ENCODE peak calls at places on chromosomes 16 and 17, in eight cellular contexts. S is RWPE1, M is left ventricle myocardium inferior, G is A549, Z is HCT116, Y is AG04450, B is tibial nerve, W is colonic mucosa. K is an unnamed sample.
A peak's percentile ranks its signal among the peaks of the same experiment; 100 is the strongest.

GRCh38 chr17:21370430-21370829 is 5.7 kb upstream of the KCNJ12 start:
- DNase-seq in S (no peak), M (peak; percentile 79), Z (no peak), G (no peak), Y (no peak), W (no peak), B (no peak), K (peak; percentile 84)

GRCh38 chr17:66755101-66755943 is 79.6 kb upstream of the CACNG5 start:
- DNase-seq in Z (peak; percentile 6), S (peak; percentile 42), Y (no peak), M (no peak), G (no peak), W (no peak), B (no peak), K (no peak)

GRCh38 chr16:79159650-79160049 is 440.9 kb downstream of the MAF start:
- DNase-seq in Z (no peak), G (no peak), W (no peak), M (no peak), Y (no peak), B (no peak), S (no peak), K (no peak)

GRCh38 chr17:8948462-8948861 is 17.0 kb downstream of the PIK3R5 start:
- DNase-seq in S (no peak), M (no peak), Z (no peak), W (no peak), G (no peak), Y (no peak), B (no peak), K (no peak)

GRCh38 chr17:56779898-56780777 is 53.6 kb downstream of the C17orf67 start:
- DNase-seq in M (peak; percentile 78), B (peak; percentile 55), W (peak; percentile 79), Y (peak; percentile 13), S (peak; percentile 74), Z (peak; percentile 69), G (peak; percentile 77), K (peak; percentile 75)

GRCh38 chr17:63780507-63780906 is 6.5 kb downstream of the DDX42 start:
- DNase-seq in S (peak; percentile 66), B (no peak), G (peak; percentile 13), Z (peak; percentile 31), W (no peak), M (no peak), Y (no peak), K (no peak)

GRCh38 chr17:47844814-47845453 is 3.9 kb upstream of the SCRN2 start:
- DNase-seq in Z (no peak), M (no peak), Y (no peak), B (no peak), S (no peak), W (no peak), G (no peak), K (no peak)

GRCh38 chr16:27828671-27829070 is 234.8 kb downstream of the GSG1L start:
- DNase-seq in Y (no peak), Z (no peak), G (no peak), W (no peak), S (no peak), M (no peak), B (no peak), K (no peak)

GRCh38 chr17:43216762-43217613 is 5.3 kb downstream of the TMEM106A start:
- DNase-seq in Z (no peak), M (no peak), S (no peak), B (no peak), Y (no peak), G (no peak), W (no peak), K (no peak)

GRCh38 chr16:86171329-86171728 is 272.4 kb downstream of the IRF8 start:
- DNase-seq in M (no peak), G (no peak), Y (peak; percentile 88), S (no peak), Z (no peak), W (no peak), B (no peak), K (no peak)

GRCh38 chr17:51322390-51323029 is 62.2 kb downstream of the UTP18 start:
- DNase-seq in W (no peak), M (no peak), G (peak; percentile 70), Y (no peak), B (no peak), Z (peak; percentile 61), S (no peak), K (no peak)

GRCh38 chr16:67397451-67397801 is 4.1 kb upstream of the TPPP3 start:
- DNase-seq in W (no peak), G (no peak), Z (no peak), M (peak; percentile 78), S (no peak), B (no peak), Y (no peak), K (peak; percentile 67)

GRCh38 chr16:12067714-12068401 is 91.3 kb downstream of the SNX29 start:
- DNase-seq in W (peak; percentile 58), B (no peak), M (no peak), G (peak; percentile 81), Y (peak; percentile 78), S (peak; percentile 72), Z (peak; percentile 65), K (no peak)

GRCh38 chr17:9324864-9325263 is 250.8 kb downstream of the STX8 start:
- DNase-seq in G (peak; percentile 35), M (no peak), Z (no peak), B (no peak), S (no peak), Y (no peak), W (no peak), K (no peak)

GRCh38 chr17:67891481-67892119 is 66.3 kb downstream of the BPTF start:
- DNase-seq in Z (peak; percentile 6), B (no peak), G (peak; percentile 68), S (peak; percentile 37), M (no peak), W (no peak), Y (peak; percentile 37), K (no peak)

GRCh38 chr17:74864866-74865395 is 5.2 kb upstream of the GRIN2C start:
- DNase-seq in B (peak; percentile 74), G (peak; percentile 78), Z (peak; percentile 44), M (peak; percentile 75), Y (no peak), S (peak; percentile 63), W (peak; percentile 77), K (peak; percentile 88)

GRCh38 chr16:24463196-24463945 is 76.0 kb upstream of the RBBP6 start:
- DNase-seq in S (no peak), M (no peak), B (no peak), Y (no peak), G (no peak), Z (no peak), W (no peak), K (no peak)

GRCh38 chr17:27362909-27363308 is 69.0 kb downstream of the WSB1 start:
- DNase-seq in W (no peak), G (no peak), Z (no peak), B (no peak), S (no peak), Y (no peak), M (no peak), K (no peak)

GRCh38 chr17:75838410-75838809 is 5.8 kb downstream of the UNC13D start:
- DNase-seq in Z (no peak), G (no peak), W (no peak), Y (no peak), S (no peak), B (no peak), M (no peak), K (no peak)

GRCh38 chr16:16096161-16096857 is 127.0 kb downstream of the ABCC6 start:
- DNase-seq in M (peak; percentile 22), S (no peak), G (no peak), B (no peak), Z (no peak), Y (peak; percentile 51), W (peak; percentile 34), K (no peak)

GRCh38 chr16:16096858-16097213 is 126.5 kb downstream of the ABCC6 start:
- DNase-seq in Z (no peak), B (no peak), Y (no peak), W (no peak), S (no peak), M (no peak), G (no peak), K (no peak)

GRCh38 chr16:16092925-16093624 is 130.2 kb downstream of the ABCC6 start:
- DNase-seq in M (no peak), B (no peak), Y (no peak), S (no peak), G (no peak), Z (no peak), W (no peak), K (no peak)

GRCh38 chr16:16093625-16094332 is 129.5 kb downstream of the ABCC6 start:
- DNase-seq in G (no peak), S (no peak), Z (no peak), B (no peak), M (no peak), Y (no peak), W (no peak), K (no peak)

DNA sequence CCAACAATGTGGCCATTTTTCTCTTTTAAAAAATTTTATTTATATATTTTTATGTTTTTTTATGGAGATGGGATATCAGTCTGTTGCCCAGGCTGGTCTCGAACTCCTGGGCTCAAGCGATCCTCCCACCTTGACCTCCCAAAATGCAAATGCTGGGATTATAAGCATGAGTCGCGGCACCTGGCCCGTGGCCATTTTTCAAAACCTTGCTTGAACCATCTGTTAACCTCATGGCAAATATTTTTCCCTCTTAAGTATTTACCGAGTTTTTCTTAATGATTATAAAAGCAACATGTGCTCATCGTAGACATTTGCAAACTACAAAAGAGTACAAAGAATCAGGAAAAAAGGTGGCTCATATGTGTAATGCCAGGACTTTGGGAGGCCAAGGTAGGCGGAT is 127.6 kb downstream of the ABCC6 start:
- DNase-seq in B (no peak), Y (no peak), G (no peak), S (no peak), W (no peak), M (no peak), Z (no peak), K (no peak)
- H3K27ac ChIP-seq in B (peak overlapping the region; percentile 78), Y (peak overlapping the region; percentile 82), G (no peak overlapping the region), S (no peak overlapping the region), W (no peak overlapping the region), M (no peak overlapping the region), Z (no peak overlapping the region), K (no peak overlapping the region)

DNA sequence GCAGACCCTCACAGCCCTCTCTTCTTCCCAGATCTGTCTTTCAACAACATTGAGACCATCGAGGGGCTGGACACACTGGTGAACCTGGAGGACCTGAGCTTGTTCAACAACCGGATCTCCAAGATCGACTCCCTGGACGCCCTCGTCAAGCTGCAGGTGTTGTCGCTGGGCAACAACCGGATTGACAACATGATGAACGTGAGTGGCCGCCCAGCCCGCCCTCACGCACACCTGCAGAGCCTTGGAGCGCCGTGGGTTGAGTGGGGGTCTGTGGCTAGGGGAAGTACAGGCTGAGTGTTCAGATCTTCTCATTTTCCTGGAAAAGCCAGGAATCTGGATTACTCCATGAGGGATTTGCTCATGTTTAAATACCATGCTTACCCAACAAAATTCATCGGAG is 15.2 kb downstream of the DRC3 start:
- DNase-seq in Y (no peak), B (no peak), M (no peak), Z (no peak), G (no peak), S (no peak), W (no peak), K (no peak)
- TF ChIP-seq CTCF in Y (no peak), B (no peak), M (no peak), Z (no peak), G (no peak), S (no peak), W (no peak), K (no peak)

GRCh38 chr17:60525624-60526514 is at the start of gene APPBP2:
- DNase-seq in S (peak; percentile 81), Z (peak; percentile 75), M (peak; percentile 89), Y (peak; percentile 60), G (peak; percentile 93), B (peak; percentile 82), W (peak; percentile 91), K (peak; percentile 87)
- H3K27ac ChIP-seq in S (peak within 1 kb of the TSS; percentile 97), Z (peak within 1 kb of the TSS; percentile 91), M (peak within 1 kb of the TSS; percentile 99), Y (peak within 1 kb of the TSS; percentile 96), G (peak within 1 kb of the TSS; percentile 93), B (peak within 1 kb of the TSS; percentile 100), W (peak within 1 kb of the TSS; percentile 96), K (peak within 1 kb of the TSS; percentile 100)

GRCh38 chr17:45722161-45722560 is 62.0 kb upstream of the CRHR1 start:
- DNase-seq in M (no peak), Y (no peak), W (no peak), G (peak; percentile 69), S (no peak), Z (peak; percentile 16), B (no peak), K (no peak)
- TF ChIP-seq CTCF in M (peak; percentile 49), Y (peak; percentile 36), W (no peak), G (peak; percentile 39), S (no peak), Z (peak; percentile 60), B (no peak), K (peak; percentile 36)

K was measured in psoas muscle.